ENCODE peak calls at places on chromosomes 3 and 15, in five cellular contexts. G is BJ; H is activated CD4-positive, CD25-positive, alpha-beta regulatory T cell treated with anti-CD3 and anti-CD28 coated beads, Interleukin-2, amount 50 U/mL, for 72 hours; F is stimulated activated CD4-positive, alpha-beta T cell treated with anti-CD3 and anti-CD28 coated beads, Interleukin-4, amount 100 ng/mL, for 4 hours; A is RWPE1. C is an unnamed sample.

GRCh38 chr15:93239993-93240392 is 151.0 kb upstream of the RGMA start:
- DNase-seq in F (no peak), G (no peak), H (no peak), A (no peak), C (no peak)

GRCh38 chr15:71662306-71662705 is 148.0 kb upstream of the NR2E3 start:
- DNase-seq in F (no peak), G (no peak), A (no peak), H (no peak), C (no peak)

GRCh38 chr15:99408236-99409096 is 157.2 kb downstream of the LRRC28 start:
- DNase-seq in F (no peak), G (peak), H (no peak), A (no peak), C (no peak)

GRCh38 chr15:34182942-34183341 is 27.0 kb downstream of the KATNBL1 start:
- DNase-seq in H (no peak), G (no peak), F (no peak), A (peak), C (no peak)

GRCh38 chr3:188875413-188875812 is 296.4 kb upstream of the TPRG1 start:
- DNase-seq in H (no peak), F (no peak), G (no peak), A (no peak), C (no peak)

GRCh38 chr15:65653781-65654521 is 32.2 kb downstream of the SLC24A1 start:
- DNase-seq in G (no peak), H (no peak), F (no peak), A (no peak), C (no peak)

GRCh38 chr15:91110407-91110806 is 10.3 kb downstream of the SV2B start:
- DNase-seq in G (no peak), H (no peak), F (no peak), A (no peak), C (no peak)

GRCh38 chr3:20683912-20684311 is 497.9 kb upstream of the SGO1 start:
- DNase-seq in H (no peak), G (peak), F (no peak), A (no peak), C (no peak)

GRCh38 chr3:143644370-143645089 is 203.7 kb downstream of the SLC9A9 start:
- DNase-seq in F (no peak), A (peak), H (no peak), G (peak), C (no peak)